ENCODE peak calls at places on chromosomes 16 and 17, in ten cellular contexts. I, G, A, O, V, E, N, B, C and R are unnamed samples.

GRCh38 chr16:15775209-15775608 is 81.6 kb downstream of the MYH11 start:
- DNase-seq in I (no peak), G (no peak), A (no peak), O (no peak), V (peak), E (no peak), N (no peak), B (peak), C (peak), R (no peak)

GRCh38 chr17:81794509-81794908 is 9.4 kb upstream of the GCGR start:
- DNase-seq in I (no peak), G (peak), A (no peak), O (peak), V (no peak), E (no peak), N (no peak), B (no peak), C (no peak), R (no peak)

GRCh38 chr17:79841369-79842135 is 2.3 kb upstream of the CBX4 start:
- DNase-seq in I (peak), G (no peak), A (no peak), O (no peak), V (no peak), E (no peak), N (peak), B (no peak), C (no peak), R (no peak)

GRCh38 chr16:50024684-50025543 is at the start of gene CNEP1R1:
- DNase-seq in I (peak), G (peak), A (peak), O (peak), V (peak), E (peak), N (peak), B (peak), C (peak), R (peak)

GRCh38 chr16:68083239-68083781 is 1.9 kb upstream of the NFATC3 start:
- DNase-seq in I (no peak), G (no peak), A (no peak), O (no peak), V (no peak), E (no peak), N (peak), B (no peak), C (no peak), R (no peak)

GRCh38 chr17:5553479-5553878 is 30.8 kb downstream of the NLRP1 start:
- DNase-seq in I (no peak), G (no peak), A (no peak), O (no peak), V (no peak), E (peak), N (no peak), B (no peak), C (no peak), R (no peak)

GRCh38 chr17:3512512-3513171 is 36.8 kb downstream of the ASPA start:
- DNase-seq in I (peak), G (peak), A (peak), O (peak), V (no peak), E (peak), N (no peak), B (no peak), C (no peak), R (peak)

GRCh38 chr16:3979070-3979469 is 98.6 kb upstream of the CREBBP start:
- DNase-seq in I (no peak), G (no peak), A (no peak), O (no peak), V (no peak), E (no peak), N (no peak), B (no peak), C (no peak), R (no peak)

GRCh38 chr17:3924421-3925350 is 8.4 kb upstream of the P2RX1 start:
- DNase-seq in I (no peak), G (peak), A (peak), O (no peak), V (peak), E (no peak), N (no peak), B (no peak), C (no peak), R (no peak)

GRCh38 chr16:1048442-1049112 is 24.0 kb upstream of the SSTR5 start:
- DNase-seq in I (peak), G (peak), A (no peak), O (peak), V (peak), E (no peak), N (peak), B (peak), C (no peak), R (peak)

GRCh38 chr16:77816293-77816692 is 27.9 kb downstream of the VAT1L start:
- DNase-seq in I (no peak), G (no peak), A (no peak), O (no peak), V (peak), E (no peak), N (no peak), B (no peak), C (no peak), R (no peak)

GRCh38 chr17:78862073-78863023 is 21.7 kb upstream of the USP36 start:
- DNase-seq in I (peak), G (peak), A (peak), O (peak), V (no peak), E (peak), N (no peak), B (peak), C (no peak), R (peak)

GRCh38 chr16:85650864-85651811 is 37.6 kb downstream of the GINS2 start:
- DNase-seq in I (peak), G (no peak), A (peak), O (peak), V (peak), E (no peak), N (no peak), B (no peak), C (no peak), R (no peak)

GRCh38 chr17:39809221-39809620 is 54.9 kb downstream of the IKZF3 start:
- DNase-seq in I (no peak), G (no peak), A (no peak), O (no peak), V (no peak), E (no peak), N (no peak), B (no peak), C (no peak), R (no peak)

GRCh38 chr16:66682271-66682670 is 14.3 kb downstream of the CMTM4 start:
- DNase-seq in I (no peak), G (no peak), A (no peak), O (no peak), V (no peak), E (no peak), N (no peak), B (no peak), C (no peak), R (no peak)

GRCh38 chr17:51833045-51833444 is 325.5 kb downstream of the CA10 start:
- DNase-seq in I (no peak), G (no peak), A (no peak), O (no peak), V (no peak), E (no peak), N (no peak), B (no peak), C (no peak), R (no peak)

GRCh38 chr17:7703584-7704574 is 1.1 kb upstream of the EFNB3 start:
- DNase-seq in I (peak), G (no peak), A (no peak), O (peak), V (peak), E (peak), N (peak), B (peak), C (no peak), R (no peak)

GRCh38 chr16:66886346-66886745 is 6.0 kb downstream of the PDP2 start:
- DNase-seq in I (no peak), G (no peak), A (no peak), O (no peak), V (no peak), E (no peak), N (no peak), B (no peak), C (no peak), R (no peak)

GRCh38 chr16:17460890-17461289 is 9.9 kb downstream of the XYLT1 start:
- DNase-seq in I (no peak), G (no peak), A (no peak), O (no peak), V (no peak), E (no peak), N (no peak), B (no peak), C (no peak), R (no peak)

GRCh38 chr17:50845260-50846147 is 10.1 kb downstream of the WFIKKN2 start:
- DNase-seq in I (peak), G (no peak), A (peak), O (no peak), V (no peak), E (peak), N (no peak), B (no peak), C (no peak), R (no peak)

GRCh38 chr16:27169511-27170071 is 33.7 kb upstream of the KDM8 start:
- DNase-seq in I (no peak), G (peak), A (no peak), O (peak), V (peak), E (no peak), N (no peak), B (peak), C (peak), R (no peak)

GRCh38 chr17:39573447-39574298 is 34.0 kb downstream of the NEUROD2 start:
- DNase-seq in I (peak), G (peak), A (peak), O (peak), V (peak), E (peak), N (peak), B (peak), C (no peak), R (peak)

GRCh38 chr16:81409016-81409556 is 35.5 kb upstream of the CMIP start:
- DNase-seq in I (no peak), G (no peak), A (no peak), O (no peak), V (no peak), E (no peak), N (no peak), B (peak), C (no peak), R (no peak)

GRCh38 chr17:67995568-67996191 is 589 bp downstream of the C17orf58 start:
- DNase-seq in I (peak), G (peak), A (peak), O (peak), V (peak), E (peak), N (peak), B (no peak), C (no peak), R (peak)

GRCh38 chr17:16378631-16379282 is 2.1 kb upstream of the UBB start:
- DNase-seq in I (no peak), G (peak), A (no peak), O (peak), V (no peak), E (peak), N (no peak), B (peak), C (no peak), R (no peak)

GRCh38 chr17:50363217-50364060 is 9.5 kb downstream of the MRPL27 start:
- DNase-seq in I (no peak), G (no peak), A (peak), O (no peak), V (peak), E (no peak), N (peak), B (no peak), C (no peak), R (no peak)

GRCh38 chr16:10521681-10522274 is 58.6 kb downstream of the EMP2 start:
- DNase-seq in I (no peak), G (peak), A (peak), O (peak), V (peak), E (peak), N (peak), B (peak), C (no peak), R (peak)

GRCh38 chr16:51465026-51465425 is 314.0 kb upstream of the SALL1 start:
- DNase-seq in I (no peak), G (no peak), A (no peak), O (no peak), V (no peak), E (no peak), N (no peak), B (no peak), C (no peak), R (no peak)

GRCh38 chr16:3857189-3858013 is 23.1 kb downstream of the CREBBP start:
- DNase-seq in I (no peak), G (peak), A (peak), O (no peak), V (no peak), E (no peak), N (no peak), B (no peak), C (peak), R (peak)

DNA sequence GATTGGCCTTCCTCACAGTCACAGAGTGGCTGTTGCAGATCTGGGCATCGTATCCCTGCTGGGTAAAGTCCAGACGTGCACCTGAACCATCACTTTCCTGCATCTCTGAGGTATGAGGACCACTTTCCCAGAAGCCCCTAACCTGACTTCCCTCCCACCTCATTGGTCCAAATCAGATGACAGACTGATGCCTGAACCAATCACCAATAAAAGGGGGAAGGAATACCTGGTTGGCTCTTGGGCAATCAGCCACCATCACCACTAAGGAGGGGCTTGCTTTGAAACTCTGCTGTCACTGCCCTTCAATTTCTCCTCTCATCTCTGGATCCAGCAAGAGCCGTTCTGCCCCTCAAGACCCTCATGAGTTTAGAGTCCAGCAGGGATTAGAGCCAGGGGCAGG is 13.6 kb upstream of the WFDC1 start:
- DNase-seq in I (no peak), G (no peak), A (no peak), O (no peak), V (peak), E (no peak), N (peak), B (peak), C (no peak), R (no peak)
- TF ChIP-seq EP300 in I (no peak), G (no peak), A (no peak), O (no peak), V (no peak), E (no peak), N (no peak), B (no peak), C (no peak), R (no peak)

DNA sequence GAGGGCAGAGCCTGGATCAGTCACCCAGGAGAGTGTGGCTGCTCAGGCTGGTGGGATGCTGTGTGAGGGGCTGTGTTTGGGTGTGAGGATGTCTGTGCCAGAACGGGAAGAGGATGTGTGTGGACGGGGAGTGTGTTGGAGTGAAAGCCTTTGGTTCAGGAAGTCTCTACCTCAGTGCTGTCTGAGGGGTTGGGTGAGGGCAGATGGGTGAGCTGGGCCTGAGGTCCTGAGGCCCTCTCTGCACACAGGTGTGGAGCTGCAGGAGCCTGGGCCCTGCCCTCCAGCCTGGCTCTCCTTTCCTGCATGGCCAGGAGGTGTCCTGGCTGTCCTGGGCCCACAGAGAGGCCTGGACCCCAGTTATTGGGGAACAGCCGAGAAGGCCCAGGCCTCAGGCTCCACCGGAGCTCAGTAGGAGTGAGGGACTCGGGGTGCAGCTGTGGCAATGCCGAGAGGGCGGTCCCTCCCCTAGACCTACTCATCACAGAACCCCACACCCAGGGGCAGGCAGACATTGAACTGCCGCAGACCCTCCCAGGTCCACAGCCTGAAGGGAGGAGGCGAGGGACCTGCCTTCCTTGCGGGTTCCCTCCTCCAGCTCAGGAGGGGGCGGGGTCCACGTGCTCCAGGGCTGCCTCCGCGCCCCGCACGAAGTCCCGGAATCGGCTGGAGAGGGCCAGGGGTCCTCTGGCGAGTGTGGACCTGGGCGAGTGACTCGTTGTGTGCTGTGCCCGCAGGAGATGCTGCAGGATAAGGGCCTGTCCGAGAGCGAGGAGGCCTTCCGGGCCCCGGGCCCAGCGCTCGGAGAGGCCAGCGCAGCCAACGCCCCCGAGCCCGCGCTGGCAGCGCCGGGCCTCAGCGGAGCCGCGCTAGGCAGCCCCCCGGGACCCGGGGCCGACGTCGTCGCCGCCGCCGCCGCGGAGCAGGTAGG is 3.8 kb downstream of the TBX4 start:
- DNase-seq in I (no peak), G (no peak), A (peak), O (no peak), V (no peak), E (peak), N (peak), B (no peak), C (no peak), R (no peak)
- H3K4me3 ChIP-seq in I (no peak), G (no peak), A (no peak), O (no peak), V (no peak), E (no peak), N (no peak), B (no peak), C (no peak), R (no peak)

GRCh38 chr17:45048795-45049563 is 2.5 kb downstream of the DCAKD start:
- DNase-seq in I (no peak), G (no peak), A (no peak), O (no peak), V (peak), E (no peak), N (no peak), B (peak), C (no peak), R (no peak)
- TF ChIP-seq CTCF in I (no peak), G (peak), A (no peak), O (no peak), V (peak), E (no peak), N (no peak), B (peak), C (peak), R (no peak)

GRCh38 chr17:31404028-31404949 is 12.8 kb downstream of the RAB11FIP4 start:
- DNase-seq in I (no peak), G (no peak), A (no peak), O (no peak), V (no peak), E (peak), N (no peak), B (no peak), C (no peak), R (no peak)
- TF ChIP-seq EP300 in I (no peak), G (no peak), A (no peak), O (no peak), V (no peak), E (no peak), N (no peak), B (no peak), C (no peak), R (no peak)

DNA sequence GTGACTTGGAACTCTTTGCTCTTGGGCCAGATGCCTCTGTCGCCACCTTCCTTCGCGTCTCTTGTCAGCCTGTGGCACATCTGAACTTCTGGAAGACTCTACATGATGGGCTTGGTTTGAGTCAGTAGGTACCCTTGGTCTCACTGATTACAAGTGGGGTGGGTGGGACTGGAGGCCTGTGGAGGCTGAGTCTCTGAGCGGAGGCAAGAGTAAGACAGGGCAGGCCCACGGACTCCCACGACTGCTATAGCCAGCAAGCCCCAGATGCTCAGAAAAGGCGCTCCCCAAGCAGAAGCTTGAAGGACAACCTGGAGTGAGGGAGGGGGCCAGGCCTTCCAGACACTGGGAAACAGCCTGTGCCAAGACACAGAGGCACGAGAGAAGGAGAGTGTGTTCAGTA is 145.7 kb downstream of the SNX29 start:
- DNase-seq in I (no peak), G (no peak), A (no peak), O (no peak), V (no peak), E (no peak), N (no peak), B (no peak), C (no peak), R (no peak)
- H3K4me3 ChIP-seq in I (no peak), G (no peak), A (no peak), O (no peak), V (no peak), E (no peak), N (no peak), B (no peak), C (no peak), R (no peak)

GRCh38 chr16:88923926-88924833 is 52.8 kb downstream of the CBFA2T3 start:
- DNase-seq in I (no peak), G (no peak), A (no peak), O (no peak), V (no peak), E (no peak), N (no peak), B (no peak), C (no peak), R (no peak)
- TF ChIP-seq CTCF in I (no peak), G (no peak), A (no peak), O (no peak), V (no peak), E (no peak), N (no peak), B (no peak), C (no peak), R (no peak)

GRCh38 chr17:47298712-47299111 is 25.0 kb upstream of the EFCAB13 start:
- DNase-seq in I (no peak), G (no peak), A (no peak), O (no peak), V (no peak), E (no peak), N (no peak), B (no peak), C (no peak), R (no peak)

GRCh38 chr17:47292206-47292605 is 31.5 kb upstream of the EFCAB13 start:
- DNase-seq in I (no peak), G (no peak), A (no peak), O (no peak), V (no peak), E (no peak), N (no peak), B (no peak), C (no peak), R (no peak)

GRCh38 chr17:47295874-47296255 is 27.9 kb upstream of the EFCAB13 start:
- DNase-seq in I (no peak), G (no peak), A (no peak), O (no peak), V (no peak), E (no peak), N (no peak), B (no peak), C (no peak), R (no peak)

GRCh38 chr17:47297661-47298400 is 25.9 kb upstream of the EFCAB13 start:
- DNase-seq in I (no peak), G (no peak), A (no peak), O (no peak), V (no peak), E (no peak), N (no peak), B (no peak), C (no peak), R (no peak)

GRCh38 chr17:47295037-47295873 is 28.5 kb upstream of the EFCAB13 start:
- DNase-seq in I (no peak), G (no peak), A (no peak), O (no peak), V (no peak), E (no peak), N (no peak), B (no peak), C (no peak), R (no peak)
- TF ChIP-seq EP300 in I (no peak), G (no peak), A (no peak), O (no peak), V (no peak), E (no peak), N (no peak), B (no peak), C (no peak), R (no peak)

GRCh38 chr17:21034350-21035235 is 8.2 kb downstream of the USP22 start:
- DNase-seq in I (no peak), G (no peak), A (no peak), O (no peak), V (no peak), E (no peak), N (no peak), B (no peak), C (peak), R (no peak)
- H3K4me3 ChIP-seq in I (no peak), G (peak), A (no peak), O (no peak), V (no peak), E (peak), N (no peak), B (no peak), C (peak), R (no peak)

DNA sequence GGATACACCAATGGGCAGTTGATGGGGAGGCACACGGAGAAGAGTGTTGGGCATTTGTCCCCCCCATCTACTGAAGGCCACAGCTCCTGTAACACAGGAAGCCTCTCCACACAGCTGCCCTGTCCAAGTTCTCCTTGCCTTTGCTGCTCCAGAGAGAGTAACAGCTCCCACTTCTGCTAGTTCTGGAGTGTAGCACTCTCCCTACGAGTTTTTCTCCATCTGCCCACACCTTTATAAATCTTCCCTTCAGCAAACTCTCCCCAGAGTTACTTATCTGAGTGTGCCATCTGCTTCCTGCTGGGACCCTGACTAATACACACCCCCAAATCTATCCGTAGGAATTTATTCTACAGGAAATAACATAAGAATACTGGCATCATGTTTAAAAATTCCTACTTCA is 42.6 kb upstream of the ERN1 start:
- DNase-seq in I (no peak), G (no peak), A (no peak), O (no peak), V (no peak), E (no peak), N (no peak), B (no peak), C (no peak), R (no peak)
- TF ChIP-seq CTCF in I (no peak), G (no peak), A (no peak), O (no peak), V (no peak), E (no peak), N (no peak), B (no peak), C (no peak), R (no peak)